ENCODE peak calls at places on chromosome 15, in ten cellular contexts. K is aorta, A is uterus, T is IMR-90, P is ascending aorta, H is cardiac muscle cell, Z is fibroblast of lung, Y is tibial artery, Q is mammary epithelial cell, J is tibial nerve. D is an unnamed sample. For H3K4me1 and H3K27me3, the result is how much of the 10 kb centered on the place peaks cover.

GRCh38 chr15:37046876-37047614 is 53.3 kb downstream of the MEIS2 start:
- DNase-seq in K (no peak), A (no peak), T (peak), P (no peak), H (peak), Z (peak), Y (no peak), Q (peak), J (no peak), D (no peak)

GRCh38 chr15:39426552-39427532 is 154.0 kb upstream of the THBS1 start:
- DNase-seq in K (peak), A (no peak), T (peak), P (peak), H (no peak), Z (peak), Y (peak), Q (peak), J (peak), D (peak)

GRCh38 chr15:90881978-90882721 is 2.2 kb upstream of the FES start:
- DNase-seq in K (no peak), A (no peak), T (no peak), P (no peak), H (no peak), Z (no peak), Y (no peak), Q (no peak), J (no peak), D (no peak)

GRCh38 chr15:85899927-85900326 is 105.2 kb upstream of the KLHL25 start:
- DNase-seq in K (no peak), A (no peak), T (no peak), P (no peak), H (no peak), Z (no peak), Y (no peak), Q (no peak), J (no peak), D (no peak)

GRCh38 chr15:34753236-34753894 is 1.4 kb downstream of the GJD2 start:
- DNase-seq in K (peak), A (no peak), T (peak), P (no peak), H (peak), Z (peak), Y (no peak), Q (peak), J (no peak), D (peak)

GRCh38 chr15:63232400-63232799 is 43.0 kb downstream of the RAB8B start:
- DNase-seq in K (no peak), A (no peak), T (no peak), P (no peak), H (no peak), Z (no peak), Y (no peak), Q (no peak), J (no peak), D (no peak)

GRCh38 chr15:50794102-50794501 is 28.6 kb upstream of the SPPL2A start:
- DNase-seq in K (no peak), A (no peak), T (no peak), P (no peak), H (no peak), Z (no peak), Y (no peak), Q (no peak), J (no peak), D (no peak)

GRCh38 chr15:67641453-67641852 is 99.0 kb downstream of the MAP2K5 start:
- DNase-seq in K (no peak), A (no peak), T (no peak), P (no peak), H (no peak), Z (no peak), Y (no peak), Q (no peak), J (no peak), D (no peak)

GRCh38 chr15:90705212-90705611 is 11.9 kb upstream of the BLM start:
- DNase-seq in K (no peak), A (no peak), T (no peak), P (no peak), H (no peak), Z (no peak), Y (no peak), Q (no peak), J (no peak), D (no peak)

GRCh38 chr15:59596640-59597039 is 14.9 kb upstream of the GCNT3 start:
- DNase-seq in K (no peak), A (no peak), T (no peak), P (no peak), H (no peak), Z (no peak), Y (no peak), Q (no peak), J (no peak), D (no peak)

GRCh38 chr15:64775551-64776401 is at the start of gene RBPMS2:
- DNase-seq in K (no peak), A (peak), T (peak), P (no peak), H (peak), Z (peak), Y (peak), Q (no peak), J (peak), D (no peak)

GRCh38 chr15:25087137-25087536 is 132.3 kb downstream of the SNRPN start:
- DNase-seq in K (no peak), A (no peak), T (no peak), P (no peak), H (no peak), Z (no peak), Y (no peak), Q (no peak), J (no peak), D (peak)

GRCh38 chr15:27059610-27060202 is 88.7 kb downstream of the GABRG3 start:
- DNase-seq in K (no peak), A (no peak), T (peak), P (no peak), H (peak), Z (peak), Y (no peak), Q (no peak), J (peak), D (peak)

GRCh38 chr15:27808182-27808581 is 290.9 kb downstream of the OCA2 start:
- DNase-seq in K (no peak), A (no peak), T (no peak), P (no peak), H (no peak), Z (no peak), Y (no peak), Q (no peak), J (no peak), D (no peak)

GRCh38 chr15:68598171-68599152 is 19.7 kb downstream of the CORO2B start:
- DNase-seq in K (no peak), A (peak), T (no peak), P (no peak), H (peak), Z (peak), Y (no peak), Q (no peak), J (no peak), D (no peak)

GRCh38 chr15:52080993-52081392 is 31.6 kb downstream of the BCL2L10 start:
- DNase-seq in K (no peak), A (no peak), T (no peak), P (no peak), H (no peak), Z (no peak), Y (no peak), Q (no peak), J (no peak), D (no peak)

GRCh38 chr15:65634381-65634780 is 12.6 kb downstream of the SLC24A1 start:
- DNase-seq in K (no peak), A (no peak), T (no peak), P (no peak), H (no peak), Z (no peak), Y (no peak), Q (peak), J (no peak), D (no peak)

DNA sequence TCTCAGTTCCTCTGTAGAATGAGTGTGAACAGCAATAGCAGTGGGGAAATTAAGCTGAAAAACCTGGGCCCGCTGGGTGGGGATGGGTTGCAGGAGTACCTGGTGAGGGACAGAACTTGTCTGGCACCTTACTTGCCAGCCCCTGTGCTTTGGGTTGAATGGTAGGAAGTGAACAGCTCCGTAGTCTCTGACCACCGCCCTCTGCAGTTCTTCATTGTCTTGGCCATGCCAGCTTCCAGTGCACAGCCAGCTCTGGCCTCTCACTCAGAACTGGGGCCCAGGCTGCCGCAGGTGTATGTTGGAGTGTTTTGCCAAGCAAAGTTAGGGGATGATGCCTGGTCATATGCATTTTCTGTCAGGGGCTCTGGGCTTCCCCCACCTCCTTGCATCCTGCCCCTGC is 14.0 kb upstream of the CHST14 start:
- DNase-seq in K (peak), A (no peak), T (no peak), P (no peak), H (no peak), Z (no peak), Y (no peak), Q (no peak), J (no peak), D (no peak)
- H3K4me1 ChIP-seq in K (under half), A (under half), T (under half), P (under half), H (under half), Z (under half), Y (under half), Q (under half), J (under half), D (under half)

DNA sequence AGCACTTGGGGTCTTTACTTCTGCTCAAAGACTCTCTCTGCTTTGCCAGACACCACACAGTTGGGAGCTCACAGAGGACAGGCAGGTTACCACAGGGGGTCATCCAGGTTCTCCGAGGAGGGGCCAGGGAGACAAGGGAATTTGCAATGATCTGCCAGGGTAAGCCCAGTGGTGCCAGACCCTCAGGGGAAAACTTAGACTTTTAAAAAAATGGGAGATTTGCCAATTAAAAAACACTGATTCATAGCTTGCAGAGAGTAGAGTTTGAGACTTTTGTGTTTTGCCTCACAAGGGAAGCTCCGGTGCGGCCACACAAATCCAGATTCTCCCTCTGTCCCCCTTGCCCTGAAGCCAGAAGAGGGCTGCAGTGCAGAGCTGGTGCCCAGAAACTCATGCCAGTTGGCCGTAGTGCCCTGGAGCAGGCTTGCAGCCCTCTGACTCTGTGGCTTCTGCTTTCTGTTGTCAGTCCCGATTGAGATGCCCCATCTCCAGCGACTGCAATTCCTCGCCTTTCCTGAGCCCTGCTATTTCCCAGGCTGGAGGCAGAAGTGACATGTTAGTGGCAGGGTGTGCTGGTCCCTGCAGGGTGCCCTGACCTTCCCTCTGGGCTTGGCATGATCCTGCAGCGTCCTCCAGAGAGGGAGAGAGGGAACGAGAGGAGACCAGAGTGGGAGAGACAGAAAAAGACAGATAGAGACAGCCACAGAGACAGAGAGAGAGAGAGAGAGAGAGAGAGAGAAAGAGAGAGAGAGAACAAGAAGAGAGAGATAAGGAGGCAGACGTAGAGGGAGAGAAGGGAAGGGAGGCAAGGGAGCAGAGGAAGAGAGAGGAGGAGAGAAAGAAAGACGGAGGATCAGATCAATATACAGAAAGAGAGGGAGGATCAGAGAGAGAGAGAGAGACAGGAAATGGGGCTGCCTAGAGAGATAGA is 46.0 kb downstream of the RHCG start:
- DNase-seq in K (no peak), A (no peak), T (no peak), P (no peak), H (no peak), Z (no peak), Y (no peak), Q (no peak), J (no peak), D (no peak)
- H3K27me3 ChIP-seq in K (under half), A (under half), T (half or more), P (under half), H (under half), Z (under half), Y (under half), Q (under half), J (half or more), D (under half)

DNA sequence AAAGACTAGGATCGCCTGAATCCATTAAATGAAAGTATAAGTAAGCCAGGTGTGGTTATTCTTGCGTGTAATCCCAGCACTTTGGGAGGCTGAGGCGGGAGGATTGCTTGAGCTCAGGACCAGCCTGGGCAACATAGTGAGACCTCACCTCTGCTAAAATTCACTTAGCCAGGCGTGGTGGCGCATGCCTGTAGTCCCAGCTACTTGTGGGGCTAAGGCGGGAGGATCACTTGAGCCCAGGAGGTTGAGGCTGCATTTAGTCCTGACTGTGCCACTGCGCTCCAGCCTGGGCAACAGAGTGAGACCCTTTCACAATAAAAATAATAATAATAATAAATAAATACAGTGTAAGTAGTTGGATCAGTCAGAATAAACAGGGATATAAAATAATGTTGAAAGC is 25.5 kb upstream of the HYKK start:
- DNase-seq in K (no peak), A (no peak), T (no peak), P (no peak), H (no peak), Z (no peak), Y (no peak), Q (no peak), J (no peak), D (no peak)
- H3K27ac ChIP-seq in K (no peak), A (no peak), T (no peak), P (no peak), H (peak), Z (no peak), Y (no peak), Q (no peak), J (no peak), D (no peak)

GRCh38 chr15:41932101-41932500 is 38.2 kb upstream of the SPTBN5 start:
- DNase-seq in K (no peak), A (no peak), T (no peak), P (no peak), H (no peak), Z (no peak), Y (no peak), Q (no peak), J (no peak), D (no peak)
- H3K4me1 ChIP-seq in K (under half), A (under half), T (under half), P (half or more), H (under half), Z (under half), Y (half or more), Q (half or more), J (under half), D (half or more)

GRCh38 chr15:77632760-77633133 is at the start of gene LINGO1:
- DNase-seq in K (no peak), A (no peak), T (no peak), P (no peak), H (peak), Z (peak), Y (no peak), Q (no peak), J (no peak), D (no peak)
- H3K27me3 ChIP-seq in K (under half), A (under half), T (half or more), P (under half), H (under half), Z (under half), Y (under half), Q (under half), J (half or more), D (half or more)

DNA sequence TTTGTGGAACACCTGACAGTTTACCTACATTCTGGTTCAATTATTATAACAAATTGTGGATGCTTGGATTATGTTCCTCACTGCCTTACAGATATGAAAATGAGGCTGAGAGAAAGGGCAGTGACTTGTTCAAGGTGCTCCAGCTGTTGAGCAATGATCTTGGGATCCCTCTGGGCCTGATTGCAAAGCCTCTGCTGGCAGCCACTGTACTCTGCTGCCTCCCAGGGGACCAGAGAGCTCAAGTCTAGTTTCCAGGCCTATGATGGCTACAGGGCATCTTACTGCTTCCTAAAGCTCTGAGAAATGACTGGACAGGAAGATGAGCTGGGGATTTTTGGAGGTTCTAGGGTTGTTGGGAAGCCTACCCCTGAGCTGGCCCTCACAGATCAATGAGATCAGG is 2.3 kb upstream of the SHC4 start:
- DNase-seq in K (no peak), A (no peak), T (peak), P (no peak), H (no peak), Z (peak), Y (no peak), Q (peak), J (no peak), D (no peak)
- H3K27ac ChIP-seq in K (peak), A (no peak), T (peak), P (peak), H (no peak), Z (no peak), Y (peak), Q (no peak), J (no peak), D (no peak)

D was measured in SJSA1.